ENCODE peak calls at places on chromosomes 2 and 18, in ten cellular contexts. One of them, this sample, is unnamed.

GRCh38 chr2:191748528-191749180 is 70.7 kb downstream of the NABP1 start:
- DNase-seq in choroid plexus epithelial cell: peak; percentile 55
- DNase-seq in progenitor cell of endocrine pancreas: no peak
- DNase-seq in endothelial cell: no peak
- DNase-seq in GM12864: no peak
- DNase-seq in AG04450: no peak
- DNase-seq in fibroblast of the aortic adventitia: peak; percentile 75
- DNase-seq in AG09309: no peak
- DNase-seq in mammary epithelial cell: peak; percentile 41
- DNase-seq in upper lobe of left lung: no peak
- DNase-seq in this sample: no peak

GRCh38 chr2:150450765-150451164 is 36.7 kb downstream of the RND3 start:
- DNase-seq in choroid plexus epithelial cell: peak; percentile 53
- DNase-seq in progenitor cell of endocrine pancreas: no peak
- DNase-seq in endothelial cell: no peak
- DNase-seq in GM12864: no peak
- DNase-seq in AG04450: no peak
- DNase-seq in fibroblast of the aortic adventitia: no peak
- DNase-seq in AG09309: no peak
- DNase-seq in mammary epithelial cell: no peak
- DNase-seq in upper lobe of left lung: no peak
- DNase-seq in this sample: no peak

GRCh38 chr18:74982946-74983635 is 225.8 kb downstream of the PTGR3 start:
- DNase-seq in choroid plexus epithelial cell: no peak
- DNase-seq in progenitor cell of endocrine pancreas: no peak
- DNase-seq in endothelial cell: no peak
- DNase-seq in GM12864: no peak
- DNase-seq in AG04450: no peak
- DNase-seq in fibroblast of the aortic adventitia: no peak
- DNase-seq in AG09309: no peak
- DNase-seq in mammary epithelial cell: no peak
- DNase-seq in upper lobe of left lung: no peak
- DNase-seq in this sample: no peak

GRCh38 chr2:26606847-26607190 is 34.3 kb downstream of the CIB4 start:
- DNase-seq in choroid plexus epithelial cell: no peak
- DNase-seq in progenitor cell of endocrine pancreas: no peak
- DNase-seq in endothelial cell: peak; percentile 1
- DNase-seq in GM12864: no peak
- DNase-seq in AG04450: no peak
- DNase-seq in fibroblast of the aortic adventitia: no peak
- DNase-seq in AG09309: no peak
- DNase-seq in mammary epithelial cell: peak; percentile 59
- DNase-seq in upper lobe of left lung: no peak
- DNase-seq in this sample: no peak

GRCh38 chr2:171880774-171881173 is 13.3 kb downstream of the SLC25A12 start:
- DNase-seq in choroid plexus epithelial cell: no peak
- DNase-seq in progenitor cell of endocrine pancreas: no peak
- DNase-seq in endothelial cell: no peak
- DNase-seq in GM12864: no peak
- DNase-seq in AG04450: no peak
- DNase-seq in fibroblast of the aortic adventitia: no peak
- DNase-seq in AG09309: no peak
- DNase-seq in mammary epithelial cell: no peak
- DNase-seq in upper lobe of left lung: no peak
- DNase-seq in this sample: no peak

GRCh38 chr2:133581027-133581760 is 12.9 kb upstream of the NCKAP5 start:
- DNase-seq in choroid plexus epithelial cell: peak; percentile 22
- DNase-seq in progenitor cell of endocrine pancreas: no peak
- DNase-seq in endothelial cell: no peak
- DNase-seq in GM12864: no peak
- DNase-seq in AG04450: peak; percentile 36
- DNase-seq in fibroblast of the aortic adventitia: peak; percentile 63
- DNase-seq in AG09309: no peak
- DNase-seq in mammary epithelial cell: peak; percentile 42
- DNase-seq in upper lobe of left lung: no peak
- DNase-seq in this sample: no peak

GRCh38 chr2:214856116-214856515 is 46.6 kb upstream of the BARD1 start:
- DNase-seq in choroid plexus epithelial cell: peak; percentile 29
- DNase-seq in progenitor cell of endocrine pancreas: no peak
- DNase-seq in endothelial cell: no peak
- DNase-seq in GM12864: no peak
- DNase-seq in AG04450: peak; percentile 1
- DNase-seq in fibroblast of the aortic adventitia: peak; percentile 30
- DNase-seq in AG09309: peak; percentile 14
- DNase-seq in mammary epithelial cell: peak; percentile 34
- DNase-seq in upper lobe of left lung: no peak
- DNase-seq in this sample: no peak

GRCh38 chr2:145141981-145142380 is 622.1 kb upstream of the ZEB2 start:
- DNase-seq in choroid plexus epithelial cell: no peak
- DNase-seq in progenitor cell of endocrine pancreas: no peak
- DNase-seq in endothelial cell: no peak
- DNase-seq in GM12864: no peak
- DNase-seq in AG04450: no peak
- DNase-seq in fibroblast of the aortic adventitia: no peak
- DNase-seq in AG09309: no peak
- DNase-seq in mammary epithelial cell: no peak
- DNase-seq in upper lobe of left lung: no peak
- DNase-seq in this sample: no peak

GRCh38 chr2:156023266-156023879 is 309.1 kb downstream of the NR4A2 start:
- DNase-seq in choroid plexus epithelial cell: no peak
- DNase-seq in progenitor cell of endocrine pancreas: no peak
- DNase-seq in endothelial cell: no peak
- DNase-seq in GM12864: no peak
- DNase-seq in AG04450: no peak
- DNase-seq in fibroblast of the aortic adventitia: no peak
- DNase-seq in AG09309: no peak
- DNase-seq in mammary epithelial cell: no peak
- DNase-seq in upper lobe of left lung: no peak
- DNase-seq in this sample: no peak

GRCh38 chr2:108935231-108935863 is 53.7 kb downstream of the EDAR start:
- DNase-seq in choroid plexus epithelial cell: no peak
- DNase-seq in progenitor cell of endocrine pancreas: no peak
- DNase-seq in endothelial cell: no peak
- DNase-seq in GM12864: no peak
- DNase-seq in AG04450: no peak
- DNase-seq in fibroblast of the aortic adventitia: no peak
- DNase-seq in AG09309: no peak
- DNase-seq in mammary epithelial cell: no peak
- DNase-seq in upper lobe of left lung: no peak
- DNase-seq in this sample: no peak

GRCh38 chr2:58569460-58570185 is 328.5 kb upstream of the FANCL start:
- DNase-seq in choroid plexus epithelial cell: no peak
- DNase-seq in progenitor cell of endocrine pancreas: no peak
- DNase-seq in endothelial cell: no peak
- DNase-seq in GM12864: peak; percentile 18
- DNase-seq in AG04450: no peak
- DNase-seq in fibroblast of the aortic adventitia: no peak
- DNase-seq in AG09309: no peak
- DNase-seq in mammary epithelial cell: peak; percentile 19
- DNase-seq in upper lobe of left lung: no peak
- DNase-seq in this sample: no peak

GRCh38 chr2:88852753-88853402 is 161.4 kb downstream of the RPIA start:
- DNase-seq in choroid plexus epithelial cell: peak; percentile 8
- DNase-seq in progenitor cell of endocrine pancreas: no peak
- DNase-seq in endothelial cell: no peak
- DNase-seq in GM12864: no peak
- DNase-seq in AG04450: no peak
- DNase-seq in fibroblast of the aortic adventitia: no peak
- DNase-seq in AG09309: no peak
- DNase-seq in mammary epithelial cell: no peak
- DNase-seq in upper lobe of left lung: no peak
- DNase-seq in this sample: no peak

GRCh38 chr2:96084006-96084857 is 32.1 kb downstream of the ADRA2B start:
- DNase-seq in choroid plexus epithelial cell: no peak
- DNase-seq in progenitor cell of endocrine pancreas: no peak
- DNase-seq in endothelial cell: no peak
- DNase-seq in GM12864: no peak
- DNase-seq in AG04450: no peak
- DNase-seq in fibroblast of the aortic adventitia: no peak
- DNase-seq in AG09309: no peak
- DNase-seq in mammary epithelial cell: no peak
- DNase-seq in upper lobe of left lung: no peak
- DNase-seq in this sample: no peak

GRCh38 chr2:96771792-96772618 is 11.3 kb downstream of the CNNM4 start:
- DNase-seq in choroid plexus epithelial cell: no peak
- DNase-seq in progenitor cell of endocrine pancreas: no peak
- DNase-seq in endothelial cell: no peak
- DNase-seq in GM12864: no peak
- DNase-seq in AG04450: no peak
- DNase-seq in fibroblast of the aortic adventitia: no peak
- DNase-seq in AG09309: no peak
- DNase-seq in mammary epithelial cell: no peak
- DNase-seq in upper lobe of left lung: no peak
- DNase-seq in this sample: no peak

GRCh38 chr2:95121150-95121494 is 486 bp downstream of the MRPS5 start:
- DNase-seq in choroid plexus epithelial cell: peak; percentile 40
- DNase-seq in progenitor cell of endocrine pancreas: no peak
- DNase-seq in endothelial cell: no peak
- DNase-seq in GM12864: no peak
- DNase-seq in AG04450: no peak
- DNase-seq in fibroblast of the aortic adventitia: peak; percentile 31
- DNase-seq in AG09309: no peak
- DNase-seq in mammary epithelial cell: no peak
- DNase-seq in upper lobe of left lung: no peak
- DNase-seq in this sample: no peak

GRCh38 chr2:231611273-231612198 is 18.9 kb downstream of the TEX44 start:
- DNase-seq in choroid plexus epithelial cell: peak; percentile 54
- DNase-seq in progenitor cell of endocrine pancreas: no peak
- DNase-seq in endothelial cell: peak; percentile 46
- DNase-seq in GM12864: no peak
- DNase-seq in AG04450: no peak
- DNase-seq in fibroblast of the aortic adventitia: peak; percentile 73
- DNase-seq in AG09309: peak; percentile 61
- DNase-seq in mammary epithelial cell: peak; percentile 96
- DNase-seq in upper lobe of left lung: no peak
- DNase-seq in this sample: no peak

GRCh38 chr2:207403950-207404349 is 125.8 kb upstream of the CREB1 start:
- DNase-seq in choroid plexus epithelial cell: no peak
- DNase-seq in progenitor cell of endocrine pancreas: no peak
- DNase-seq in endothelial cell: no peak
- DNase-seq in GM12864: no peak
- DNase-seq in AG04450: no peak
- DNase-seq in fibroblast of the aortic adventitia: no peak
- DNase-seq in AG09309: no peak
- DNase-seq in mammary epithelial cell: no peak
- DNase-seq in upper lobe of left lung: no peak
- DNase-seq in this sample: no peak

GRCh38 chr2:178193823-178194599 is at the start of gene OSBPL6:
- DNase-seq in choroid plexus epithelial cell: peak; percentile 85
- DNase-seq in progenitor cell of endocrine pancreas: peak; percentile 58
- DNase-seq in endothelial cell: peak; percentile 81
- DNase-seq in GM12864: no peak
- DNase-seq in AG04450: no peak
- DNase-seq in fibroblast of the aortic adventitia: peak; percentile 68
- DNase-seq in AG09309: peak; percentile 38
- DNase-seq in mammary epithelial cell: peak; percentile 91
- DNase-seq in upper lobe of left lung: peak; percentile 96
- DNase-seq in this sample: peak; percentile 50
- TF ChIP-seq CTCF in choroid plexus epithelial cell: no peak
- TF ChIP-seq CTCF in progenitor cell of endocrine pancreas: peak; percentile 35
- TF ChIP-seq CTCF in endothelial cell: no peak
- TF ChIP-seq CTCF in GM12864: peak; percentile 17
- TF ChIP-seq CTCF in AG04450: no peak
- TF ChIP-seq CTCF in fibroblast of the aortic adventitia: no peak
- TF ChIP-seq CTCF in AG09309: peak; percentile 12
- TF ChIP-seq CTCF in mammary epithelial cell: peak; percentile 11
- TF ChIP-seq CTCF in upper lobe of left lung: peak; percentile 13
- TF ChIP-seq CTCF in this sample: no peak

DNA sequence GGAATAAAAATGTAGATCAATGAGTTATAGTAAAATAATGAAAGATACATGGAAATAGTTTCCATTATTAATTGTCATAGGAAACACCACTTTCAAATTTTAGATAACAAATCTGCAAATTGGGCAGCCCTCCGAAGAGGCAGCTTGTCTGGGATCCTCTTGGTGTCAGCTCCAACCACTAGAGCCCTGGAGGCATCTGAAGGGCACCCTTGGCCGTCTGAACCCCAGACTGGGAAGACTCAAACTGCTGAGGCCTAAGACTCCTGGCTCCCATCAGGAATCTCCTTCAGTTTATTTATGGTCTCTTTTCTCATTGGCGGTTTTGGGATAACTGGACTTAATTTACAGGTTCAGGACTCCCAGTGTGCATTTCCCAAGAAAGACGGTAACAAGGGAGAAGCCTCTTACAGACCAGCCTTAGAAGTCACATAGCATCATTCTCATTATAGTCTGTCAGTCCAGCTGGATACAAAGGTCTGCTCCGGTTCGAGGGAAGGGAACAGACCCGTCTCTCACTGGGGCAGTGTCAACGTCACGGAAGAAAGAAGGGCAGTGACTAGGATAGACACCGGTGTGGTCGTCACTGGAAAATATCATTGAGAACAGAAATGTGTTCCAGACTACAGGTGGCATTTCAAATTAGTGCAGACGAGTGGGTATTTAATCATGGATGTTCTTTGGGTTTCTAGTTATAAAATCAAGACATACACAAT is 390.7 kb upstream of the NETO1 start:
- DNase-seq in choroid plexus epithelial cell: no peak
- DNase-seq in progenitor cell of endocrine pancreas: no peak
- DNase-seq in endothelial cell: no peak
- DNase-seq in GM12864: no peak
- DNase-seq in AG04450: no peak
- DNase-seq in fibroblast of the aortic adventitia: no peak
- DNase-seq in AG09309: no peak
- DNase-seq in mammary epithelial cell: no peak
- DNase-seq in upper lobe of left lung: no peak
- DNase-seq in this sample: no peak
- TF ChIP-seq CTCF in choroid plexus epithelial cell: no peak
- TF ChIP-seq CTCF in progenitor cell of endocrine pancreas: no peak
- TF ChIP-seq CTCF in endothelial cell: no peak
- TF ChIP-seq CTCF in GM12864: no peak
- TF ChIP-seq CTCF in AG04450: no peak
- TF ChIP-seq CTCF in fibroblast of the aortic adventitia: no peak
- TF ChIP-seq CTCF in AG09309: no peak
- TF ChIP-seq CTCF in mammary epithelial cell: no peak
- TF ChIP-seq CTCF in upper lobe of left lung: no peak
- TF ChIP-seq CTCF in this sample: no peak

GRCh38 chr2:37852585-37853014 is 72.5 kb upstream of the RMDN2 start:
- DNase-seq in choroid plexus epithelial cell: no peak
- DNase-seq in progenitor cell of endocrine pancreas: no peak
- DNase-seq in endothelial cell: no peak
- DNase-seq in GM12864: no peak
- DNase-seq in AG04450: no peak
- DNase-seq in fibroblast of the aortic adventitia: no peak
- DNase-seq in AG09309: no peak
- DNase-seq in mammary epithelial cell: no peak
- DNase-seq in upper lobe of left lung: no peak
- DNase-seq in this sample: no peak
- TF ChIP-seq CTCF in choroid plexus epithelial cell: no peak
- TF ChIP-seq CTCF in progenitor cell of endocrine pancreas: no peak
- TF ChIP-seq CTCF in endothelial cell: no peak
- TF ChIP-seq CTCF in GM12864: no peak
- TF ChIP-seq CTCF in AG04450: no peak
- TF ChIP-seq CTCF in fibroblast of the aortic adventitia: no peak
- TF ChIP-seq CTCF in AG09309: no peak
- TF ChIP-seq CTCF in mammary epithelial cell: no peak
- TF ChIP-seq CTCF in upper lobe of left lung: no peak
- TF ChIP-seq CTCF in this sample: no peak

DNA sequence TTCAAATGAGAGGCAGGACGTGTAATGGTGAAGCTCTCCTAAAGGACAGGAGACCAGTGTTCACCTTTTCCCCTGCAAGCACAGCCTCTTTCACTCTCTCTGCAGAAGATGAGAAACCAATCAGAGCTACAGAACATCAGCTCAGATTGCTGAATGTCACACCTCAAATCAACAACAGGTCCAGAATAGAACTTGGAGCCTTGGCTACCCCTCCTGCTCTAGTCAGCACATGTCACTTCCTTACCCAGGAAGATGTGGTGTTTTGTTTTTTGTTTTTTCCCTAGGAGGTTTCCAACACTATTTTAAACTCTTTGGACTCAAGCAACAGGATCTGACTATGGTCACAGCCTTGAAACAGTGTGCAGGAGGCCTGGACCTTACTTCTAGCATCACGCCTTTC is 41.3 kb upstream of the PCBP1 start:
- DNase-seq in choroid plexus epithelial cell: no peak
- DNase-seq in progenitor cell of endocrine pancreas: no peak
- DNase-seq in endothelial cell: no peak
- DNase-seq in GM12864: no peak
- DNase-seq in AG04450: no peak
- DNase-seq in fibroblast of the aortic adventitia: no peak
- DNase-seq in AG09309: no peak
- DNase-seq in mammary epithelial cell: no peak
- DNase-seq in upper lobe of left lung: no peak
- DNase-seq in this sample: no peak
- TF ChIP-seq CTCF in choroid plexus epithelial cell: no peak
- TF ChIP-seq CTCF in progenitor cell of endocrine pancreas: no peak
- TF ChIP-seq CTCF in endothelial cell: no peak
- TF ChIP-seq CTCF in GM12864: no peak
- TF ChIP-seq CTCF in AG04450: no peak
- TF ChIP-seq CTCF in fibroblast of the aortic adventitia: no peak
- TF ChIP-seq CTCF in AG09309: no peak
- TF ChIP-seq CTCF in mammary epithelial cell: no peak
- TF ChIP-seq CTCF in upper lobe of left lung: no peak
- TF ChIP-seq CTCF in this sample: no peak